ENCODE peak calls at places on chromosomes 5 and 9, in five cellular contexts. H is IMR-90, E is trophoblast cell, X is HepG2, G is Karpas-422. T is an unnamed sample. For H3K4me1, the result is how much of the 10 kb centered on the place peaks cover.

GRCh38 chr5:80837679-80838078 is 122.5 kb upstream of the RASGRF2 start:
- DNase-seq in G (no peak), X (no peak), H (no peak), E (no peak), T (no peak)

GRCh38 chr9:136508729-136509500 is 26.1 kb upstream of the SEC16A start:
- DNase-seq in H (no peak), G (no peak), X (no peak), E (no peak), T (no peak)

GRCh38 chr9:123048748-123049147 is 15.3 kb downstream of the GPR21 start:
- DNase-seq in E (no peak), H (peak), G (no peak), X (no peak), T (peak)

GRCh38 chr5:96876292-96876850 is at the start of gene ERAP2:
- DNase-seq in G (peak), H (peak), E (peak), X (peak), T (peak)

GRCh38 chr5:159449925-159450324 is 119.6 kb upstream of the IL12B start:
- DNase-seq in X (no peak), H (peak), G (no peak), E (no peak), T (no peak)

GRCh38 chr9:68974901-68975300 is 39.0 kb downstream of the PRKACG start:
- DNase-seq in G (no peak), E (no peak), H (no peak), X (no peak), T (no peak)

GRCh38 chr5:80125962-80126480 is 90.9 kb downstream of the THBS4 start:
- DNase-seq in E (peak), X (no peak), G (no peak), H (peak), T (peak)

GRCh38 chr5:80853413-80853812 is 106.8 kb upstream of the RASGRF2 start:
- DNase-seq in H (no peak), G (peak), E (no peak), X (no peak), T (no peak)

GRCh38 chr9:116589392-116590354 is 97.4 kb upstream of the TRIM32 start:
- DNase-seq in E (peak), X (peak), H (peak), G (peak), T (no peak)

GRCh38 chr5:7548576-7548975 is 152.6 kb downstream of the ADCY2 start:
- DNase-seq in X (no peak), E (no peak), G (no peak), H (no peak), T (no peak)

GRCh38 chr9:129486496-129487306 is 134.2 kb downstream of the C9orf50 start:
- DNase-seq in H (peak), X (no peak), G (no peak), E (no peak), T (peak)

GRCh38 chr5:34914671-34915138 is 599 bp downstream of the RAD1 start:
- DNase-seq in X (no peak), H (peak), E (peak), G (peak), T (peak)

GRCh38 chr9:113219972-113220371 is 1.1 kb downstream of the FKBP15 start:
- DNase-seq in G (peak), X (no peak), H (peak), E (peak), T (peak)

GRCh38 chr5:96868603-96869371 is 7.5 kb upstream of the ERAP2 start:
- DNase-seq in H (peak), X (peak), E (peak), G (peak), T (peak)

DNA sequence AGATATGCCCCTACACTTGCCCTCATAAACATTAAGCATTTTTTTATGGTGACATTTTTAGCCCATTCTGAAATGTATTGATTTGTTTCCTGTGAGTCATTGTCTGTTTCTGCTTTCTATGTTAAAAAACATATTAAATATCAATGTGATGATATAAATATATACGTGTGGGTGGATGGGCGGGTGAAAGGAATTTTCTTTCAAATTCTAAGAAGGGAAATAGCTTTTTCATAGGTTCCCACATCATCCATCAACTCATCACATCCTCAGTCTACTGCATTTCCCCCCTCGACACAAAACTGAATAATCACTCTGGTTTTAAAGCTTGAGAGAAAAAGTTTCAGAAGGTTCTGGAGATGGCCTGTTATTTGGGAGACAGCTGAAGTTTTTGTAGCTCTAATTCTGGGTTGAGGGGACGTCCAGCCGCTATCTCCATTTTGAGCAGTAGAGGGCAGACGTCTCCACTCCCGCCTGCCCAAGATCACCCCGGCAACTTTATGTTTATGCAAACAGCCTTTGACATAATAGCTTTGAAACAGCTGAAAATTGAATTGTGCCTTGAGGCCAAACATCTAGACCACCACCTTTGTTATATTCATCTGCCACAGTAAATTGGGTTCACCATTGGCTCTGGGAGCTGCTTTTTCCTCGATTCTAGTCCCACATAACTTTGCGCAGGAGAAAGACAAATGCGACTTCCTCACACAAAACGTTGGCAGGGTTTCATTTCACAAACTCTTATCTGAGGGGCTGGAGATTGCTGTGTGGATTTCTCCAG is 216.2 kb upstream of the CLINT1 start:
- DNase-seq in H (peak), X (peak), G (peak), E (peak), T (peak)
- H3K4me3 ChIP-seq in H (peak), X (no peak), G (no peak), E (no peak), T (peak)

GRCh38 chr9:94870793-94871558 is 144.5 kb downstream of the AOPEP start:
- DNase-seq in X (no peak), G (no peak), H (no peak), E (peak), T (no peak)

GRCh38 chr9:94872921-94873511 is 146.5 kb downstream of the AOPEP start:
- DNase-seq in X (no peak), E (peak), H (no peak), G (no peak), T (no peak)

GRCh38 chr9:94879230-94879629 is 152.7 kb downstream of the AOPEP start:
- DNase-seq in G (no peak), E (no peak), X (no peak), H (no peak), T (no peak)

GRCh38 chr9:94874316-94874715 is 147.8 kb downstream of the AOPEP start:
- DNase-seq in E (peak), X (no peak), G (no peak), H (peak), T (peak)

DNA sequence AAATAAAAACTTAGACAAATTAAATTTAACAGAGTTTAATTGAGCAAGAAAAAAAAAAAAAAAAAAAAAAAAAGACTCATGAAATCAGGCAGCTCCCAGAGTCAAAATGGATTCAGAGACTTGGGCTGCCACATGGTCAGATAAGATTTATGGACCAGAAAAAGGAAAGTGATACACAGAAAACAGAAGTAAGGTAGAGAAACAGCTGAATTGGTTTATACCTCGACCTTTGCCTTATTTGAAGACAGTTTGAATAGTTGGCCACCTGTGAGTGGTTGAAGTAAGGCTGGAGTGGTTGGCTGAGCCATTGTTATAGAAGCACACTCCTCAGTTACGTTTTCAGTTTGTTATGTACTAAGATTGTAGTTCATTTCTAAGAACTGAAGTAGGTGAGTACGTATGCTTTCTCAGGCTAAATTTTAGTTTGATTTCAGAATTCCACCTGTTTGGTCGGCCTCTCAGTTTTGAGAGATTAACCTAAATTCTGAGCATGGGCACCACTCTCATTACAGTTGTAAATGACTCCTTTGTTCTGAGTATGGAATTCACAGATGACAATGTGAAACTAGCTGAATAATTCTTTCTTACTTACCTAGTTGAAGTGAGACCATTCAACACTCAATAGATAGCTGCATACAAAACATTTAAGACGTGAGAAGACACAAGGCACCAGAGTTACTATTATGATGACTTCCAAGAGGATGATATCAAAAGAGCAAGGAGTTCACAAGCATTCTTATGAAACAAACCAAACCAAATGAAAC is 149.0 kb downstream of the AOPEP start:
- DNase-seq in G (no peak), E (no peak), X (no peak), H (no peak), T (no peak)
- H3K4me1 ChIP-seq in G (under half), E (under half), X (under half), H (under half), T (under half)

DNA sequence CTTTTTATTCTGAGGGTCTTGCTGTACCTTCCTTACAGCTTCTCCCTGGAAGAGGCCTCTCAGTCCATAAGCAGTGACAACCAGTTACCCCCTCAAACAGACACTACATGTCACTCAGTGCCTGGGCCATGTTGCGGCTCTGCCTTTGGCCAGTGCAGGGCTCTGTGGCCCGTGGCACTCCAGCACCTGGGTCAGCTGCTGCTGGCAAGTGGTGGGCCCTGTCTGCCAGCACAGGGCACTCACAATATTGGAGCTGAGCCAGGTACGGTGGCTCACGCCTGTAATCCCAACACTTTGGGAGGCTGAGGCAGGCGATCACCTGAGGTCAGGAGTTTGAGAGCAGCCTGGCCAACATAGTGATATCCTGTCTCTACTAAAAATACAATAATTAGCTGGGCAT is 24.2 kb downstream of the DAP start:
- DNase-seq in X (no peak), G (no peak), E (no peak), H (no peak), T (no peak)
- H3K9ac ChIP-seq in X (no peak), G (peak), E (no peak), H (no peak), T (no peak)

GRCh38 chr9:16656432-16657169 is 213.9 kb downstream of the BNC2 start:
- DNase-seq in G (no peak), H (peak), E (no peak), X (no peak), T (no peak)

GRCh38 chr9:16653491-16654407 is 216.7 kb downstream of the BNC2 start:
- DNase-seq in H (no peak), E (no peak), G (no peak), X (peak), T (no peak)

GRCh38 chr9:16654727-16655126 is 215.7 kb downstream of the BNC2 start:
- DNase-seq in H (no peak), X (no peak), E (no peak), G (no peak), T (no peak)

GRCh38 chr9:16651445-16651964 is 219.0 kb downstream of the BNC2 start:
- DNase-seq in H (no peak), E (no peak), G (no peak), X (no peak), T (no peak)

DNA sequence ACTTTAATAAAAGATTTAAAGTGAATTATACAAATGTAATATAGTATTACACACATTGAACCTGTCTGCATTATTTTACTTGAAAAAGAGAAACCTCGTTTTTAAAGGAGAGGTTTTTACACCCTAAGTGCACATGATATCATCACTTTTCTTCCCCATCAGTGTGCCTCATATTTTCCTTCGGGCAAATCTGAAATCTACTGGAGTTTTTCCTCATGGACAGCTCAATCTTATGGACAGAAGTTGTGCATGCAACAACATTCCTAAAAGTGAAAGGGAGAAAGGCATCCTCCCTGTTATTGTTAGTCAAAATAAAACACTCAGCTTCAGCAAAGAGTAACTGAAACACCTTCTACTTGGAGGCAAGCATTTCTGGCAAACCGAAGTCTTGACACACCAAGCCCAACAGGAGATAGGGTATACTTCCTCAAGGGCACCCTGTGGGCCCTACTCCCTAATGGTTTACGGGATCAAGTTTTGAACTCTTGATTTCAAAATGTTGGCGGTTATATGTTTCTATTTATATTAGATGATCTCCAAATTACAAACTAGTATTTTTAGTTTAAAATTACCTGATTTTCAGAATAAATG is 217.9 kb downstream of the BNC2 start:
- DNase-seq in E (no peak), H (peak), G (no peak), X (no peak), T (peak)
- H3K4me3 ChIP-seq in E (no peak), H (no peak), G (no peak), X (no peak), T (peak)

DNA sequence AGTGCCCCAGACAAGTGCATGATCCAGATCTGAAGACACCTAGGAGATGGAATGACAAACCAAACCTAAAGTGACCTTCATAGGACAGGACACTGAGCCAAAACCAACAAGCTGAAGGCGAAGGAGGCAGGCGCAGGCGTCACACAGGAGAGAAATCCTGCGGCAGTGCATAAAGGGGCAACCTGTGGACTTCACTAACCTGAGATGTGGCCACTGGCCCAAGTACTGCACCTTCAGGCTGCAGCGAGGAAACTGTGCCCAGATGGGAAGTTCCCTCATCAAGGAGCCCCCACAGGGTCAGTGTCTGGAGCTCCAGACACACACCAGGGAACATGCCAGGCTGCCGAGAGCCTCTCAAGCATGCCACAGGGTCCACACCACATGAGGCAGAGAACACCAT is 3.7 kb downstream of the IPPK start:
- DNase-seq in X (no peak), G (no peak), H (no peak), E (no peak), T (no peak)
- H3K4me1 ChIP-seq in X (under half), G (under half), H (under half), E (under half), T (under half)

DNA sequence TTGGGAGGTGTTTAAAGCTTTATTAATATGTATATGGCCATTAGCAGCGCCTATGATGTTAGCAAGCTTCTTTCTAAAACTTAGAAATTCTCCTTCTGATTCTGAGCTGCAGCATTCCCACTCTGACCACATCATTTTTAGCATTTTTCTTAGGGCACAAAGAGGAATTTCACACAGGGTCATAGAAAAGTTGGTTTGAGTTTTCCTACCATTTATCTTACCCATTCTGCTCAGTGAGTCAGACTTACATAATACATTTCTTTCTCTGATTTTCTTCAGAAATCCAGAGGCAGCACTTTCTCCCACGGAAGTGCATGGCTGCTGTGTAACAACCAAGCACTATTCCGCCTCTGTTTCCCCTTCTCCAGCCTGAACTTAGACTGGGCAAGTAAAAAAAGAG is 246.6 kb downstream of the ARL15 start:
- DNase-seq in X (no peak), E (no peak), G (no peak), H (peak), T (peak)
- H3K9ac ChIP-seq in X (no peak), E (no peak), G (no peak), H (peak), T (peak)

DNA sequence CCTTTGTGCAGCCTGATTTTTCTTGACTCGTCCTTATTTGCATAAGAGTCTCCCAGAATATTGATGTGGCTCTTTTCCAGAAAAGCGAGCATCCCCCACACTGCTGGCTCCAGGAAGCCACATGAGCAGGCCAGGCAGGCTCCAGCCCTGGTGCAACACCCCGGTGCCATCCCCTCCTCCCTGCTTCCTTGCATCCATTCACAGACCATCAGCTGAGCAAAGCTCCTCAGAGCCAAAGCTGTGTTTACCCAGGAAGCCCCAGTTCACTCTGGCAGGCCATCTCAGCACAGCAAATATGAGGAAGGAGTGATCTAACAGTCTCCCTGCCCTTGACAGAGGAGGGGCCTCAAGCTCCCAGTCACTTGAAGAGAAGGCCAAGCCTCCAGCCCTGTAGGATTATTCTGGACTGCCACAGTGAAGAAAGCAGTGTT is 34.4 kb downstream of the INSYN2B start:
- DNase-seq in X (no peak), G (no peak), H (peak), E (no peak), T (peak)
- H3K4me3 ChIP-seq in X (no peak), G (no peak), H (peak), E (no peak), T (peak)

T was measured in adipocyte.